ENCODE peak calls at places on chromosomes 11 and 22, in eight cellular contexts. N, J, D, C, G, E, A and X are unnamed samples.

GRCh38 chr11:45715398-45715797 is 50.0 kb upstream of the CHST1 start:
- DNase-seq in J (no peak), E (no peak), N (no peak), A (no peak), D (no peak), G (no peak), C (no peak), X (no peak)

GRCh38 chr11:73292481-73292880 is 15.6 kb upstream of the ARHGEF17 start:
- DNase-seq in N (no peak), G (no peak), J (no peak), E (no peak), A (no peak), C (no peak), D (no peak), X (no peak)

GRCh38 chr11:36462321-36462720 is 47.8 kb downstream of the TRAF6 start:
- DNase-seq in J (no peak), A (no peak), G (no peak), E (no peak), D (no peak), C (no peak), N (no peak), X (no peak)

GRCh38 chr11:134048028-134048427 is 20.8 kb upstream of the JAM3 start:
- DNase-seq in G (no peak), D (no peak), N (no peak), A (no peak), E (no peak), J (no peak), C (no peak), X (no peak)

GRCh38 chr22:44588348-44588747 is 90.3 kb upstream of the RTL6 start:
- DNase-seq in G (no peak), A (no peak), N (no peak), D (no peak), J (no peak), C (no peak), E (no peak), X (no peak)

GRCh38 chr22:27962268-27963191 is 43.5 kb upstream of the PITPNB start:
- DNase-seq in D (no peak), J (no peak), A (peak), N (no peak), G (peak), E (no peak), C (no peak), X (no peak)

GRCh38 chr11:69497221-69497787 is 15.8 kb downstream of the LINC01488 start:
- DNase-seq in D (peak), J (peak), G (no peak), N (no peak), E (no peak), C (no peak), A (peak), X (no peak)

GRCh38 chr11:102760355-102761035 is 19.9 kb downstream of the MMP10 start:
- DNase-seq in J (no peak), E (no peak), A (peak), N (no peak), G (no peak), C (no peak), D (peak), X (no peak)

GRCh38 chr22:45450931-45451651 is 37.6 kb downstream of the RIBC2 start:
- DNase-seq in J (no peak), C (no peak), D (peak), E (no peak), G (no peak), A (peak), N (no peak), X (no peak)

GRCh38 chr22:24338701-24339451 is 68.2 kb downstream of the SPECC1L start:
- DNase-seq in J (no peak), A (peak), E (no peak), N (no peak), D (no peak), C (no peak), G (no peak), X (no peak)

GRCh38 chr11:35619030-35619753 is 932 bp downstream of the FJX1 start:
- DNase-seq in A (peak), J (no peak), G (peak), N (peak), E (peak), D (no peak), C (no peak), X (no peak)

GRCh38 chr11:78812513-78813293 is 238.0 kb upstream of the NARS2 start:
- DNase-seq in G (no peak), J (no peak), E (no peak), C (no peak), N (no peak), D (no peak), A (no peak), X (no peak)

GRCh38 chr11:61392991-61393595 is 706 bp downstream of the TMEM216 start:
- DNase-seq in C (no peak), N (no peak), G (peak), A (peak), J (no peak), E (no peak), D (no peak), X (no peak)

GRCh38 chr22:40147388-40148176 is 30.1 kb upstream of the TNRC6B start:
- DNase-seq in G (no peak), C (no peak), E (no peak), A (no peak), N (no peak), J (no peak), D (no peak), X (no peak)

GRCh38 chr11:32448232-32448631 is 12.9 kb upstream of the WT1 start:
- DNase-seq in N (no peak), G (peak), J (no peak), C (no peak), D (no peak), E (no peak), A (no peak), X (no peak)

GRCh38 chr22:37244114-37244921 is at the start of gene RAC2:
- DNase-seq in J (no peak), A (peak), G (no peak), D (no peak), C (peak), N (no peak), E (peak), X (peak)

GRCh38 chr22:30253205-30253852 is 6.8 kb upstream of the LIF start:
- DNase-seq in N (no peak), J (no peak), D (no peak), E (no peak), A (no peak), C (no peak), G (no peak), X (no peak)

GRCh38 chr11:70913715-70914231 is 338.6 kb downstream of the SHANK2 start:
- DNase-seq in C (no peak), E (no peak), G (no peak), A (no peak), N (peak), J (no peak), D (no peak), X (no peak)

GRCh38 chr11:129803533-129803932 is 12.1 kb upstream of the TMEM45B start:
- DNase-seq in D (no peak), G (no peak), C (no peak), N (no peak), J (no peak), E (no peak), A (no peak), X (no peak)

GRCh38 chr22:41725510-41726110 is 26.3 kb downstream of the MEI1 start:
- DNase-seq in J (no peak), G (no peak), A (no peak), C (no peak), D (no peak), E (no peak), N (no peak), X (no peak)

GRCh38 chr11:69487849-69488542 is 6.5 kb downstream of the LINC01488 start:
- DNase-seq in J (no peak), N (no peak), E (no peak), C (no peak), G (no peak), A (no peak), D (no peak), X (no peak)

GRCh38 chr22:27877501-27877900 is 41.6 kb downstream of the PITPNB start:
- DNase-seq in N (no peak), J (no peak), E (no peak), C (no peak), A (no peak), D (no peak), G (no peak), X (no peak)

GRCh38 chr11:107457558-107458271 is at the start of gene CWF19L2:
- DNase-seq in E (peak), D (peak), N (peak), A (peak), J (peak), C (peak), G (peak), X (peak)

GRCh38 chr22:30045901-30046715 is 34.2 kb upstream of the HORMAD2 start:
- DNase-seq in D (no peak), J (no peak), E (no peak), N (no peak), G (peak), A (no peak), C (no peak), X (no peak)

GRCh38 chr11:130580372-130580771 is 131.9 kb downstream of the ADAMTS15 start:
- DNase-seq in C (no peak), N (peak), J (no peak), D (no peak), A (peak), G (no peak), E (no peak), X (no peak)

GRCh38 chr22:37205046-37205445 is 7.2 kb downstream of the SSTR3 start:
- DNase-seq in J (no peak), A (no peak), G (no peak), C (no peak), E (no peak), D (no peak), N (no peak), X (no peak)

GRCh38 chr22:44085743-44086741 is 61.9 kb downstream of the PARVB start:
- DNase-seq in C (no peak), D (peak), E (no peak), A (peak), G (peak), J (no peak), N (no peak), X (no peak)

GRCh38 chr11:129283141-129283540 is 91.0 kb upstream of the ARHGAP32 start:
- DNase-seq in D (no peak), C (no peak), E (no peak), G (no peak), J (no peak), N (no peak), A (no peak), X (no peak)

GRCh38 chr11:8098879-8099278 is 17.9 kb downstream of the TUB start:
- DNase-seq in A (peak), J (no peak), C (no peak), E (no peak), G (no peak), N (no peak), D (no peak), X (no peak)

GRCh38 chr11:3732671-3733070 is 61.5 kb upstream of the CHRNA10 start:
- DNase-seq in C (no peak), D (no peak), A (peak), E (no peak), J (no peak), G (no peak), N (no peak), X (no peak)

GRCh38 chr22:49849161-49850020 is 4.3 kb upstream of the ZBED4 start:
- DNase-seq in G (no peak), A (no peak), J (no peak), N (no peak), C (no peak), E (no peak), D (no peak), X (no peak)

GRCh38 chr11:129590030-129590752 is 214.5 kb downstream of the BARX2 start:
- DNase-seq in E (no peak), D (no peak), A (no peak), J (no peak), G (no peak), C (no peak), N (no peak), X (no peak)

GRCh38 chr22:37303821-37304274 is 21.5 kb downstream of the CYTH4 start:
- DNase-seq in C (peak), A (peak), D (peak), J (no peak), E (peak), N (no peak), G (no peak), X (no peak)

GRCh38 chr11:47908198-47908597 is 60.0 kb upstream of the NUP160 start:
- DNase-seq in E (no peak), G (no peak), D (no peak), J (no peak), C (no peak), N (no peak), A (peak), X (no peak)

GRCh38 chr11:124736738-124737137 is 3.0 kb upstream of the NRGN start:
- DNase-seq in C (no peak), J (no peak), A (no peak), E (no peak), N (no peak), D (no peak), G (no peak), X (no peak)

GRCh38 chr11:59918494-59918893 is 19.7 kb upstream of the OOSP1 start:
- DNase-seq in G (no peak), N (no peak), C (no peak), A (peak), E (no peak), J (no peak), D (no peak), X (no peak)